ENCODE peak calls at places on chromosomes 13 and 19, in nine cellular contexts. T is right atrium auricular region; L is CD8-positive, alpha-beta T cell; K is fibroblast of the conjunctiva; Y is immature natural killer cell; I is heart right ventricle; U is NCI-H510A treated with DMSO at 0.1 percent for 48 hours; S is cardiac muscle cell; F is cardiac fibroblast. N is an unnamed sample.

GRCh38 chr19:31339405-31339804 is 9.8 kb downstream of the TSHZ3 start:
- DNase-seq in T (no peak), L (no peak), K (no peak), Y (no peak), I (no peak), U (no peak), S (peak), F (peak), N (no peak)

GRCh38 chr13:95136638-95137037 is 164.6 kb downstream of the ABCC4 start:
- DNase-seq in T (no peak), L (no peak), K (no peak), Y (no peak), I (no peak), U (no peak), S (no peak), F (no peak), N (no peak)

GRCh38 chr19:42193706-42194105 is 23.8 kb downstream of the DEDD2 start:
- DNase-seq in T (no peak), L (no peak), K (no peak), Y (no peak), I (no peak), U (no peak), S (no peak), F (peak), N (no peak)

GRCh38 chr13:42875448-42876269 is 94.3 kb downstream of the FAM216B start:
- DNase-seq in T (no peak), L (no peak), K (no peak), Y (no peak), I (no peak), U (no peak), S (peak), F (peak), N (no peak)

GRCh38 chr13:32427852-32428580 is at the start of gene N4BP2L1:
- DNase-seq in T (peak), L (peak), K (no peak), Y (peak), I (peak), U (peak), S (peak), F (peak), N (peak)

GRCh38 chr19:28905996-28906395 is 307.0 kb downstream of the UQCRFS1 start:
- DNase-seq in T (no peak), L (no peak), K (no peak), Y (no peak), I (no peak), U (no peak), S (no peak), F (no peak), N (peak)

GRCh38 chr19:18848860-18849661 is 17.3 kb downstream of the UPF1 start:
- DNase-seq in T (peak), L (no peak), K (no peak), Y (no peak), I (peak), U (no peak), S (no peak), F (peak), N (peak)

GRCh38 chr13:113862766-113863510 is 938 bp downstream of the GAS6 start:
- DNase-seq in T (no peak), L (no peak), K (no peak), Y (no peak), I (peak), U (no peak), S (peak), F (peak), N (peak)

GRCh38 chr13:31747271-31747670 is 7.9 kb downstream of the RXFP2 start:
- DNase-seq in T (no peak), L (no peak), K (no peak), Y (no peak), I (no peak), U (no peak), S (no peak), F (no peak), N (no peak)

GRCh38 chr19:18453269-18454024 is 15.5 kb upstream of the ISYNA1 start:
- DNase-seq in T (no peak), L (no peak), K (no peak), Y (no peak), I (no peak), U (no peak), S (no peak), F (no peak), N (peak)

GRCh38 chr13:113744197-113745000 is 14.6 kb upstream of the TMEM255B start:
- DNase-seq in T (no peak), L (no peak), K (no peak), Y (no peak), I (no peak), U (peak), S (no peak), F (no peak), N (no peak)

GRCh38 chr19:14089412-14089661 is 1.2 kb downstream of the SAMD1 start:
- DNase-seq in T (no peak), L (no peak), K (no peak), Y (no peak), I (no peak), U (no peak), S (no peak), F (peak), N (no peak)

GRCh38 chr13:93298741-93299140 is 72.1 kb downstream of the GPC6 start:
- DNase-seq in T (no peak), L (no peak), K (no peak), Y (no peak), I (no peak), U (no peak), S (no peak), F (no peak), N (no peak)

GRCh38 chr13:48161530-48162179 is 66.8 kb upstream of the MED4 start:
- DNase-seq in T (peak), L (no peak), K (no peak), Y (no peak), I (peak), U (no peak), S (no peak), F (no peak), N (no peak)

GRCh38 chr13:98496966-98497365 is 79.9 kb downstream of the STK24 start:
- DNase-seq in T (no peak), L (no peak), K (no peak), Y (no peak), I (no peak), U (no peak), S (no peak), F (no peak), N (no peak)

GRCh38 chr19:13827656-13828055 is 32.4 kb downstream of the ZSWIM4 start:
- DNase-seq in T (no peak), L (no peak), K (no peak), Y (no peak), I (no peak), U (peak), S (no peak), F (no peak), N (no peak)

GRCh38 chr19:572891-573825 is 762 bp downstream of the BSG start:
- DNase-seq in T (no peak), L (no peak), K (no peak), Y (no peak), I (peak), U (no peak), S (peak), F (peak), N (peak)

GRCh38 chr13:107203146-107203847 is 635.4 kb upstream of the ARGLU1 start:
- DNase-seq in T (no peak), L (no peak), K (no peak), Y (no peak), I (peak), U (no peak), S (peak), F (peak), N (no peak)

GRCh38 chr19:39428309-39429112 is 7.2 kb downstream of the RPS16 start:
- DNase-seq in T (no peak), L (no peak), K (no peak), Y (no peak), I (peak), U (no peak), S (peak), F (peak), N (peak)

GRCh38 chr13:32851083-32852064 is 164.8 kb upstream of the KL start:
- DNase-seq in T (no peak), L (no peak), K (no peak), Y (no peak), I (no peak), U (no peak), S (no peak), F (no peak), N (no peak)

N was measured in fibroblast of gingiva.